ENCODE peak calls at places on chromosome 21, in nine cellular contexts. V is stimulated activated CD4-positive, alpha-beta T cell treated with anti-CD3 and anti-CD28 coated beads, Interleukin-4, amount 100 ng/mL, for 24 hours; B is iris pigment epithelial cell; N is GM18507; J is AG09309; A is H9; E is stimulated activated CD8-positive, alpha-beta memory T cell treated with anti-CD3 and anti-CD28 coated beads, Interleukin-4, amount 100 ng/mL, for 4 hours; I is ELR; M is astrocyte of the spinal cord. T is an unnamed sample.

GRCh38 chr21:45408811-45409261 is 3.9 kb downstream of the COL18A1 start:
- DNase-seq in I (no peak), V (no peak), A (no peak), N (no peak), M (no peak), B (no peak), E (no peak), J (no peak), T (no peak)

GRCh38 chr21:29318354-29318753 is 19.6 kb downstream of the BACH1 start:
- DNase-seq in B (peak), J (no peak), N (no peak), M (no peak), V (no peak), E (no peak), I (no peak), A (no peak), T (peak)

GRCh38 chr21:17679002-17679600 is 66.4 kb upstream of the BTG3 start:
- DNase-seq in B (peak), E (no peak), V (peak), M (peak), N (peak), A (no peak), J (peak), I (peak), T (peak)

GRCh38 chr21:14742119-14742518 is 196.0 kb upstream of the SAMSN1 start:
- DNase-seq in B (peak), I (no peak), V (no peak), M (no peak), N (no peak), E (no peak), A (no peak), J (no peak), T (no peak)

GRCh38 chr21:44911384-44912157 is 9.1 kb downstream of the ITGB2 start:
- DNase-seq in I (no peak), B (no peak), V (peak), N (no peak), E (no peak), A (no peak), M (no peak), J (no peak), T (no peak)

GRCh38 chr21:28391938-28392337 is 600.7 kb downstream of the LTN1 start:
- DNase-seq in A (no peak), E (no peak), V (no peak), J (no peak), N (no peak), M (no peak), B (no peak), I (no peak), T (no peak)

GRCh38 chr21:44521928-44522752 is 17.9 kb downstream of the KRTAP10-1 start:
- DNase-seq in V (no peak), N (no peak), J (no peak), I (no peak), A (peak), B (no peak), E (no peak), M (no peak), T (no peak)

GRCh38 chr21:28938726-28939125 is 54.0 kb downstream of the LTN1 start:
- DNase-seq in M (no peak), J (no peak), V (no peak), I (no peak), N (no peak), E (no peak), A (no peak), B (no peak), T (no peak)

GRCh38 chr21:42820513-42821465 is 58.5 kb downstream of the WDR4 start:
- DNase-seq in I (no peak), M (no peak), J (no peak), E (no peak), V (no peak), N (no peak), A (no peak), B (no peak), T (no peak)

GRCh38 chr21:38853421-38853919 is 47.7 kb downstream of the ETS2 start:
- DNase-seq in N (no peak), I (peak), E (no peak), M (peak), J (peak), V (no peak), A (no peak), B (peak), T (peak)

GRCh38 chr21:43916691-43917514 is 51.9 kb downstream of the AGPAT3 start:
- DNase-seq in A (no peak), M (no peak), E (peak), N (no peak), B (no peak), V (peak), J (no peak), I (no peak), T (no peak)

GRCh38 chr21:45386336-45386727 is 18.6 kb upstream of the COL18A1 start:
- DNase-seq in I (no peak), A (no peak), B (no peak), J (no peak), E (no peak), N (no peak), M (no peak), V (no peak), T (peak)

GRCh38 chr21:30695956-30696355 is 22.6 kb downstream of the KRTAP21-3 start:
- DNase-seq in A (no peak), N (no peak), I (no peak), E (no peak), B (no peak), V (no peak), M (no peak), J (no peak), T (no peak)

GRCh38 chr21:46119565-46120271 is 21.8 kb downstream of the COL6A2 start:
- DNase-seq in N (no peak), V (no peak), J (no peak), M (no peak), E (no peak), I (no peak), A (peak), B (no peak), T (no peak)

GRCh38 chr21:26788783-26789182 is 56.4 kb downstream of the ADAMTS1 start:
- DNase-seq in I (no peak), V (no peak), M (no peak), A (no peak), J (no peak), N (no peak), B (no peak), E (no peak), T (no peak)

GRCh38 chr21:36509966-36510742 is 30.2 kb upstream of the CLDN14 start:
- DNase-seq in V (no peak), E (no peak), I (no peak), N (no peak), B (no peak), A (no peak), M (no peak), J (no peak), T (no peak)

GRCh38 chr21:41622831-41623548 is 115.0 kb upstream of the TMPRSS2 start:
- DNase-seq in B (peak), M (peak), J (no peak), I (peak), A (no peak), N (no peak), E (no peak), V (peak), T (no peak)

GRCh38 chr21:41973427-41973831 is 19.6 kb upstream of the C2CD2 start:
- DNase-seq in B (no peak), M (no peak), V (no peak), I (no peak), N (no peak), J (no peak), A (no peak), E (no peak), T (no peak)

T was measured in EH.